ENCODE peak calls at places on chromosomes 2 and 18, in nine cellular contexts. One of them, this sample, is unnamed.

GRCh38 chr18:9708882-9709877 is 1.1 kb downstream of the RAB31 start:
- DNase-seq in GM12865: peak
- DNase-seq in glutamatergic neuron: peak
- DNase-seq in A673: peak
- DNase-seq in cardiac muscle cell: peak
- DNase-seq in lung: no peak
- DNase-seq in fibroblast of villous mesenchyme: peak
- DNase-seq in PC-3: no peak
- DNase-seq in lower lobe of right lung: peak
- DNase-seq in this sample: no peak

GRCh38 chr2:20674974-20675679 is 8.2 kb downstream of the GDF7 start:
- DNase-seq in GM12865: no peak
- DNase-seq in glutamatergic neuron: no peak
- DNase-seq in A673: no peak
- DNase-seq in cardiac muscle cell: peak
- DNase-seq in lung: no peak
- DNase-seq in fibroblast of villous mesenchyme: peak
- DNase-seq in PC-3: peak
- DNase-seq in lower lobe of right lung: no peak
- DNase-seq in this sample: no peak

GRCh38 chr2:152730591-152731333 is 12.3 kb downstream of the ARL6IP6 start:
- DNase-seq in GM12865: peak
- DNase-seq in glutamatergic neuron: no peak
- DNase-seq in A673: no peak
- DNase-seq in cardiac muscle cell: peak
- DNase-seq in lung: no peak
- DNase-seq in fibroblast of villous mesenchyme: peak
- DNase-seq in PC-3: peak
- DNase-seq in lower lobe of right lung: no peak
- DNase-seq in this sample: peak

GRCh38 chr18:34121157-34121807 is 103.4 kb downstream of the NOL4 start:
- DNase-seq in GM12865: peak
- DNase-seq in glutamatergic neuron: no peak
- DNase-seq in A673: peak
- DNase-seq in cardiac muscle cell: peak
- DNase-seq in lung: no peak
- DNase-seq in fibroblast of villous mesenchyme: peak
- DNase-seq in PC-3: peak
- DNase-seq in lower lobe of right lung: no peak
- DNase-seq in this sample: no peak

GRCh38 chr18:12491611-12492435 is 84.1 kb downstream of the PRELID3A start:
- DNase-seq in GM12865: no peak
- DNase-seq in glutamatergic neuron: no peak
- DNase-seq in A673: no peak
- DNase-seq in cardiac muscle cell: no peak
- DNase-seq in lung: no peak
- DNase-seq in fibroblast of villous mesenchyme: no peak
- DNase-seq in PC-3: no peak
- DNase-seq in lower lobe of right lung: no peak
- DNase-seq in this sample: no peak

GRCh38 chr2:217090024-217090473 is 230.2 kb upstream of the TNP1 start:
- DNase-seq in GM12865: peak
- DNase-seq in glutamatergic neuron: no peak
- DNase-seq in A673: peak
- DNase-seq in cardiac muscle cell: peak
- DNase-seq in lung: no peak
- DNase-seq in fibroblast of villous mesenchyme: peak
- DNase-seq in PC-3: no peak
- DNase-seq in lower lobe of right lung: no peak
- DNase-seq in this sample: no peak

GRCh38 chr2:199775297-199775696 is 75.7 kb downstream of the FTCDNL1 start:
- DNase-seq in GM12865: no peak
- DNase-seq in glutamatergic neuron: no peak
- DNase-seq in A673: no peak
- DNase-seq in cardiac muscle cell: no peak
- DNase-seq in lung: no peak
- DNase-seq in fibroblast of villous mesenchyme: no peak
- DNase-seq in PC-3: no peak
- DNase-seq in lower lobe of right lung: no peak
- DNase-seq in this sample: no peak

GRCh38 chr18:48928787-48929186 is 22.0 kb downstream of the SMAD7 start:
- DNase-seq in GM12865: peak
- DNase-seq in glutamatergic neuron: peak
- DNase-seq in A673: peak
- DNase-seq in cardiac muscle cell: no peak
- DNase-seq in lung: peak
- DNase-seq in fibroblast of villous mesenchyme: peak
- DNase-seq in PC-3: no peak
- DNase-seq in lower lobe of right lung: peak
- DNase-seq in this sample: peak

GRCh38 chr2:180979086-180979934 is 1.1 kb upstream of the UBE2E3 start:
- DNase-seq in GM12865: no peak
- DNase-seq in glutamatergic neuron: no peak
- DNase-seq in A673: no peak
- DNase-seq in cardiac muscle cell: peak
- DNase-seq in lung: no peak
- DNase-seq in fibroblast of villous mesenchyme: peak
- DNase-seq in PC-3: peak
- DNase-seq in lower lobe of right lung: no peak
- DNase-seq in this sample: no peak

GRCh38 chr2:45121236-45121927 is 112.1 kb upstream of the SIX2 start:
- DNase-seq in GM12865: no peak
- DNase-seq in glutamatergic neuron: no peak
- DNase-seq in A673: no peak
- DNase-seq in cardiac muscle cell: no peak
- DNase-seq in lung: no peak
- DNase-seq in fibroblast of villous mesenchyme: no peak
- DNase-seq in PC-3: peak
- DNase-seq in lower lobe of right lung: no peak
- DNase-seq in this sample: no peak

GRCh38 chr2:9843229-9844035 is at the start of gene TAF1B:
- DNase-seq in GM12865: peak
- DNase-seq in glutamatergic neuron: peak
- DNase-seq in A673: peak
- DNase-seq in cardiac muscle cell: peak
- DNase-seq in lung: peak
- DNase-seq in fibroblast of villous mesenchyme: peak
- DNase-seq in PC-3: peak
- DNase-seq in lower lobe of right lung: peak
- DNase-seq in this sample: peak
- TF ChIP-seq CTCF in GM12865: no peak
- TF ChIP-seq CTCF in glutamatergic neuron: peak
- TF ChIP-seq CTCF in A673: peak
- TF ChIP-seq CTCF in cardiac muscle cell: peak
- TF ChIP-seq CTCF in lung: no peak
- TF ChIP-seq CTCF in fibroblast of villous mesenchyme: peak
- TF ChIP-seq CTCF in PC-3: peak
- TF ChIP-seq CTCF in lower lobe of right lung: peak
- TF ChIP-seq CTCF in this sample: peak

DNA sequence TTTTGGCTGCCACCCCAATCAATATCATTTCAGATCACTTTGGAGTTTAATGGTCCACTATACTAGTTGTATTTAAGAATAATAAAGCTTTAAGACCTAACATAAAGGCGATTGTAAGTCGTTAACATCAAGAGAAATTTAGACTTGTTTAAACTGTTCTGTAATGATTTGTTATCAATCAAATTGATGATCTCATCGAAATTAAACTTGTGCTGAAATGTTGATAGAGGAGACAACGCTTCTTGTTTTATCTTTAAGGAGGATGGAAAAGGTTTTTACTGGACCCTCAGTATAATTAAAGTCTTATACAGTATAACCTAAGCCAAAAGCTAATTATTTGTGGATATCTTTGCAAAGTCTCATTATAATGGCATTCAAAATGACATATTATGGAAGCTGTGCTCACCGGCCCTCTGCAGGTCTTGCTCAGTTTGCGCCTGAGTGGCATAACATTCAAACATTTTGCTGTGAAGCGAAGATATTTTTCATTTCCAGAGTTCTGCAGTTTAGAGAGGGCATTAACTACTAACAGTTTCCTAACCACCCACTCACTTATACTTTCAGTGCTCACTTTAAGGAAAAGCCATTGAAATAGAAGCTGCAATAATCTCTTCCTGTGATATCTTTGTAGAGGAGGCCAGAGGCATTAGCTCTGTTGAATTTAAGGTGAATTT is 1.4 kb upstream of the SERTAD2 start:
- DNase-seq in GM12865: peak
- DNase-seq in glutamatergic neuron: no peak
- DNase-seq in A673: peak
- DNase-seq in cardiac muscle cell: peak
- DNase-seq in lung: no peak
- DNase-seq in fibroblast of villous mesenchyme: no peak
- DNase-seq in PC-3: peak
- DNase-seq in lower lobe of right lung: no peak
- DNase-seq in this sample: no peak
- TF ChIP-seq CTCF in GM12865: no peak
- TF ChIP-seq CTCF in glutamatergic neuron: peak
- TF ChIP-seq CTCF in A673: peak
- TF ChIP-seq CTCF in cardiac muscle cell: peak
- TF ChIP-seq CTCF in lung: no peak
- TF ChIP-seq CTCF in fibroblast of villous mesenchyme: peak
- TF ChIP-seq CTCF in PC-3: peak
- TF ChIP-seq CTCF in lower lobe of right lung: no peak
- TF ChIP-seq CTCF in this sample: no peak

DNA sequence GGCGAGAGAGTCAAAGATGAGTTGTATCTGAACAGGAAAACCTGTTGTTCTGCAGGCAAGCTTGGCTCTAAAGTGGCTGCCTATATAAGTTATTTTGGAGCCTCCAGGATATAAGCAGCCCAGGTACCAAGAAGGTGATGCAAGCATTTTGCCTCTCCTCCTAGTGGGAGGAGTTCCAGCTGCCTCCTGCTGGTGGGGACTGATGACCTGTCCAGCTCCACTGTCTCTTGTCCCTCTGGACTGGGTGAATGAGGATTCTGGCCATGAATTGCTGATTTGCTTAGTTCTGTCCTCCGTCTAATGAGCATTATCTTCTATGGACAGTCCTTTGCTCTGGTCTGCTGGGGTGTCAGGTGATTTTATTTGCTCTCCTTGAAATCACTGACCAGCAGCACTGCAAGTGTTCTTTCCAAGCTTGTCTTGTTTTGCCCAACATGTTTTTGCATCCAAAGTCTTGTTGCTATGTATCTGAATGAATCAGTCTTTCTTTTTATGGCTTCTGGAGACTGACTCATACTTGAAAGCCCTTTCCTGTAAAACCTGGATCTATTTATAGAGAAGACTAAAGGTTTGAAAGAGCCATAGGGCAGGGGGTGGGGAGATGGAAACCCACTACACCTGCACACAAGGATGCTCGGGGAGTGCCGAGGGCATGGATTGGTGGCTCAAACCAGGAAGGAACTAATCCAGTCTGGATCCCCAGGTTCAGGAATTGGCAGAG is 40.6 kb upstream of the EFHD1 start:
- DNase-seq in GM12865: no peak
- DNase-seq in glutamatergic neuron: no peak
- DNase-seq in A673: no peak
- DNase-seq in cardiac muscle cell: peak
- DNase-seq in lung: no peak
- DNase-seq in fibroblast of villous mesenchyme: peak
- DNase-seq in PC-3: peak
- DNase-seq in lower lobe of right lung: no peak
- DNase-seq in this sample: no peak
- TF ChIP-seq CTCF in GM12865: no peak
- TF ChIP-seq CTCF in glutamatergic neuron: no peak
- TF ChIP-seq CTCF in A673: no peak
- TF ChIP-seq CTCF in cardiac muscle cell: no peak
- TF ChIP-seq CTCF in lung: no peak
- TF ChIP-seq CTCF in fibroblast of villous mesenchyme: no peak
- TF ChIP-seq CTCF in PC-3: peak
- TF ChIP-seq CTCF in lower lobe of right lung: no peak
- TF ChIP-seq CTCF in this sample: no peak

GRCh38 chr2:203279288-203279687 is 40.5 kb downstream of the CYP20A1 start:
- DNase-seq in GM12865: no peak
- DNase-seq in glutamatergic neuron: no peak
- DNase-seq in A673: no peak
- DNase-seq in cardiac muscle cell: no peak
- DNase-seq in lung: no peak
- DNase-seq in fibroblast of villous mesenchyme: no peak
- DNase-seq in PC-3: peak
- DNase-seq in lower lobe of right lung: no peak
- DNase-seq in this sample: no peak
- TF ChIP-seq CTCF in GM12865: no peak
- TF ChIP-seq CTCF in glutamatergic neuron: no peak
- TF ChIP-seq CTCF in A673: no peak
- TF ChIP-seq CTCF in cardiac muscle cell: no peak
- TF ChIP-seq CTCF in lung: no peak
- TF ChIP-seq CTCF in fibroblast of villous mesenchyme: no peak
- TF ChIP-seq CTCF in PC-3: peak
- TF ChIP-seq CTCF in lower lobe of right lung: no peak
- TF ChIP-seq CTCF in this sample: no peak

GRCh38 chr2:111120253-111121027 is at the start of gene BCL2L11:
- DNase-seq in GM12865: peak
- DNase-seq in glutamatergic neuron: peak
- DNase-seq in A673: peak
- DNase-seq in cardiac muscle cell: peak
- DNase-seq in lung: peak
- DNase-seq in fibroblast of villous mesenchyme: peak
- DNase-seq in PC-3: peak
- DNase-seq in lower lobe of right lung: peak
- DNase-seq in this sample: peak
- TF ChIP-seq CTCF in GM12865: peak
- TF ChIP-seq CTCF in glutamatergic neuron: peak
- TF ChIP-seq CTCF in A673: peak
- TF ChIP-seq CTCF in cardiac muscle cell: peak
- TF ChIP-seq CTCF in lung: no peak
- TF ChIP-seq CTCF in fibroblast of villous mesenchyme: peak
- TF ChIP-seq CTCF in PC-3: peak
- TF ChIP-seq CTCF in lower lobe of right lung: no peak
- TF ChIP-seq CTCF in this sample: no peak

DNA sequence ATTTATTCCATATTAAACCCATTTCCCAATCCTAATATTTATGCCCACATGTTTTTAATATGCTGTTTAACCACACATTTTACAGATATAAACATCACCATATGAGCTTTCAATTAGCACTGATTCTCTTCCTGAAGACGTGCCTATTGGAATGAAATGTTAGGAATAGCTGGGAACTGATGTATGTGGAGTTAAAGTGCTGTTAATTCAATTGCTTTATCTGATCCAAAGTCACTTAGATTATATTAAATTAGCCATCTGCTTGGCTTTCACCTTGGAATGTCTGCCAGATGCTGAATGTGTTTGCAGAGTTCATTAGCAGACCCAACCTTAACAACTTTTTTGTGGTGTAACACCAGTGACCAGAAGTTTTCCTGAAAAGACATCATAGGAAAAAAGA is 942.9 kb upstream of the KLHL29 start:
- DNase-seq in GM12865: no peak
- DNase-seq in glutamatergic neuron: no peak
- DNase-seq in A673: no peak
- DNase-seq in cardiac muscle cell: no peak
- DNase-seq in lung: no peak
- DNase-seq in fibroblast of villous mesenchyme: no peak
- DNase-seq in PC-3: no peak
- DNase-seq in lower lobe of right lung: no peak
- DNase-seq in this sample: no peak
- TF ChIP-seq CTCF in GM12865: no peak
- TF ChIP-seq CTCF in glutamatergic neuron: no peak
- TF ChIP-seq CTCF in A673: no peak
- TF ChIP-seq CTCF in cardiac muscle cell: no peak
- TF ChIP-seq CTCF in lung: no peak
- TF ChIP-seq CTCF in fibroblast of villous mesenchyme: no peak
- TF ChIP-seq CTCF in PC-3: no peak
- TF ChIP-seq CTCF in lower lobe of right lung: no peak
- TF ChIP-seq CTCF in this sample: no peak

GRCh38 chr2:69720404-69720803 is 21.5 kb upstream of the ANXA4 start:
- DNase-seq in GM12865: no peak
- DNase-seq in glutamatergic neuron: no peak
- DNase-seq in A673: no peak
- DNase-seq in cardiac muscle cell: peak
- DNase-seq in lung: no peak
- DNase-seq in fibroblast of villous mesenchyme: no peak
- DNase-seq in PC-3: peak
- DNase-seq in lower lobe of right lung: no peak
- DNase-seq in this sample: no peak
- TF ChIP-seq CTCF in GM12865: peak
- TF ChIP-seq CTCF in glutamatergic neuron: peak
- TF ChIP-seq CTCF in A673: peak
- TF ChIP-seq CTCF in cardiac muscle cell: peak
- TF ChIP-seq CTCF in lung: no peak
- TF ChIP-seq CTCF in fibroblast of villous mesenchyme: peak
- TF ChIP-seq CTCF in PC-3: peak
- TF ChIP-seq CTCF in lower lobe of right lung: peak
- TF ChIP-seq CTCF in this sample: peak

This sample was measured in CD14-positive monocyte.